ENCODE peak calls at places on chromosome 13, in four cellular contexts. Q, C, A and Z are unnamed samples.

GRCh38 chr13:107669356-107669755 is 546.0 kb downstream of the LIG4 start:
- DNase-seq in Q (no peak), C (no peak), A (no peak), Z (no peak)

GRCh38 chr13:70568571-70568970 is 460.3 kb upstream of the KLHL1 start:
- DNase-seq in Q (no peak), C (peak), A (peak), Z (peak)

GRCh38 chr13:50149932-50150331 is 134.7 kb downstream of the KCNRG start:
- DNase-seq in Q (no peak), C (no peak), A (peak), Z (no peak)

GRCh38 chr13:110233682-110234280 is 73.2 kb downstream of the COL4A1 start:
- DNase-seq in Q (no peak), C (no peak), A (no peak), Z (no peak)

GRCh38 chr13:27339299-27339698 is 68.7 kb downstream of the RASL11A start:
- DNase-seq in Q (peak), C (peak), A (peak), Z (peak)

GRCh38 chr13:38662362-38662761 is 24.5 kb upstream of the FREM2 start:
- DNase-seq in Q (no peak), C (no peak), A (no peak), Z (no peak)

GRCh38 chr13:51057931-51058330 is 53.1 kb downstream of the C13orf42 start:
- DNase-seq in Q (no peak), C (no peak), A (no peak), Z (no peak)

GRCh38 chr13:33194820-33195692 is 90.5 kb downstream of the STARD13 start:
- DNase-seq in Q (no peak), C (no peak), A (no peak), Z (peak)

GRCh38 chr13:86559915-86560314 is 760.7 kb upstream of the SLITRK6 start:
- DNase-seq in Q (no peak), C (no peak), A (no peak), Z (peak)

GRCh38 chr13:43128504-43128929 is 105.1 kb downstream of the DNAJC15 start:
- DNase-seq in Q (no peak), C (no peak), A (no peak), Z (no peak)

GRCh38 chr13:50829896-50830295 is 13.6 kb downstream of the DLEU7 start:
- DNase-seq in Q (no peak), C (no peak), A (no peak), Z (peak)

GRCh38 chr13:24443366-24443765 is 69.2 kb downstream of the PARP4 start:
- DNase-seq in Q (no peak), C (no peak), A (no peak), Z (no peak)

GRCh38 chr13:66795636-66796035 is 434.5 kb downstream of the PCDH9 start:
- DNase-seq in Q (no peak), C (no peak), A (no peak), Z (no peak)

GRCh38 chr13:51325837-51326236 is 13.7 kb upstream of the SERPINE3 start:
- DNase-seq in Q (no peak), C (no peak), A (no peak), Z (no peak)

GRCh38 chr13:79913141-79913827 is 427.6 kb downstream of the SPRY2 start:
- DNase-seq in Q (no peak), C (no peak), A (no peak), Z (no peak)

GRCh38 chr13:102236830-102237621 is 164.8 kb downstream of the FGF14 start:
- DNase-seq in Q (no peak), C (no peak), A (no peak), Z (no peak)

GRCh38 chr13:47798906-47799305 is 202.2 kb downstream of the SUCLA2 start:
- DNase-seq in Q (no peak), C (no peak), A (no peak), Z (peak)

GRCh38 chr13:102402292-102402691 is 444 bp upstream of the FGF14 start:
- DNase-seq in Q (peak), C (no peak), A (no peak), Z (no peak)

GRCh38 chr13:24008679-24009078 is 111.4 kb upstream of the C1QTNF9B start:
- DNase-seq in Q (no peak), C (no peak), A (no peak), Z (no peak)

GRCh38 chr13:50626031-50626643 is 217.4 kb downstream of the DLEU7 start:
- DNase-seq in Q (no peak), C (no peak), A (peak), Z (peak)

GRCh38 chr13:51955281-51955771 is 55.9 kb downstream of the ATP7B start:
- DNase-seq in Q (no peak), C (no peak), A (peak), Z (no peak)

GRCh38 chr13:90675129-90675528 is 672.4 kb upstream of the MIR17HG start:
- DNase-seq in Q (no peak), C (no peak), A (no peak), Z (no peak)

GRCh38 chr13:93758575-93758974 is 532.0 kb downstream of the GPC6 start:
- DNase-seq in Q (no peak), C (no peak), A (no peak), Z (no peak)

GRCh38 chr13:112733661-112734379 is 44.0 kb downstream of the ATP11A start:
- DNase-seq in Q (peak), C (no peak), A (peak), Z (no peak)

GRCh38 chr13:111031531-111031961 is 83.6 kb upstream of the ARHGEF7 start:
- DNase-seq in Q (no peak), C (no peak), A (no peak), Z (no peak)

GRCh38 chr13:68350554-68350953 is 1120.4 kb upstream of the PCDH9 start:
- DNase-seq in Q (no peak), C (no peak), A (no peak), Z (no peak)

GRCh38 chr13:28027607-28028364 is 39.3 kb upstream of the URAD start:
- DNase-seq in Q (no peak), C (no peak), A (no peak), Z (no peak)

GRCh38 chr13:43369319-43369718 is 345.9 kb downstream of the DNAJC15 start:
- DNase-seq in Q (no peak), C (no peak), A (no peak), Z (no peak)

GRCh38 chr13:37127706-37128241 is 22.3 kb upstream of the CSNK1A1L start:
- DNase-seq in Q (no peak), C (no peak), A (no peak), Z (no peak)

GRCh38 chr13:75869981-75870380 is 233.9 kb downstream of the LMO7 start:
- DNase-seq in Q (no peak), C (no peak), A (no peak), Z (no peak)

GRCh38 chr13:51154029-51154555 is 43.0 kb upstream of the C13orf42 start:
- DNase-seq in Q (no peak), C (no peak), A (peak), Z (peak)

GRCh38 chr13:36919206-36919832 is 719 bp downstream of the SMAD9 start:
- DNase-seq in Q (peak), C (no peak), A (no peak), Z (no peak)

GRCh38 chr13:94546071-94546839 is 49.7 kb downstream of the TGDS start:
- DNase-seq in Q (peak), C (no peak), A (no peak), Z (no peak)

GRCh38 chr13:27442071-27442647 is 8.2 kb downstream of the MTIF3 start:
- DNase-seq in Q (no peak), C (no peak), A (no peak), Z (no peak)

GRCh38 chr13:49304763-49305695 is 57.3 kb downstream of the CDADC1 start:
- DNase-seq in Q (no peak), C (no peak), A (no peak), Z (no peak)

GRCh38 chr13:48660356-48661076 is 6.8 kb downstream of the CYSLTR2 start:
- DNase-seq in Q (no peak), C (no peak), A (no peak), Z (peak)

GRCh38 chr13:74153316-74153715 is 19.1 kb upstream of the KLF12 start:
- DNase-seq in Q (no peak), C (no peak), A (no peak), Z (no peak)
- TF ChIP-seq MAX in Q (no peak), C (no peak), A (no peak), Z (no peak)

GRCh38 chr13:69524459-69525155 is 583.0 kb upstream of the ATXN8OS start:
- DNase-seq in Q (no peak), C (no peak), A (peak), Z (peak)
- TF ChIP-seq MAX in Q (no peak), C (no peak), A (no peak), Z (no peak)

GRCh38 chr13:57969961-57970360 is 338.4 kb downstream of the PCDH17 start:
- DNase-seq in Q (no peak), C (no peak), A (no peak), Z (no peak)

DNA sequence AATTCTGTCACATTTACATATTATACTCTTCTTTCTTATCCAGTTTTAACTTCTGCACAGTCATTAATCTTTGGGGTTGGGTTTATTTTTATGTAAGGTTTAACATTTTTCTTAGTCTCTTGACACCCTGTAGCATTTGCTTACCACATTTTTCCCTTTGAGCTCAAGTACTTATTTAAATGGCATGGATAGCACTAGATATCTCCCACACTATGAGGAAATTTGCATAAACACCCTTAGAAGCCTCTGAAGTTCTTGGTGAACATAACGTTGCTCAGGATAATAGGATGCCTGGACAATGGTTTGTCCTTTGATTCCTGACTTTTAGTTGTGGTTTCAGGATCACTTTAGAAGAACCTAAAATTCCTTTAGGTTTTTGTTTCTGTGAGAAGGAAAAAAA is 338.9 kb downstream of the PCDH17 start:
- DNase-seq in Q (no peak), C (no peak), A (no peak), Z (no peak)
- TF ChIP-seq MAX in Q (no peak), C (no peak), A (no peak), Z (no peak)

GRCh38 chr13:45873491-45874360 is 22.2 kb upstream of the SIAH3 start:
- DNase-seq in Q (no peak), C (no peak), A (no peak), Z (no peak)
- TF ChIP-seq MAX in Q (no peak), C (no peak), A (no peak), Z (no peak)

DNA sequence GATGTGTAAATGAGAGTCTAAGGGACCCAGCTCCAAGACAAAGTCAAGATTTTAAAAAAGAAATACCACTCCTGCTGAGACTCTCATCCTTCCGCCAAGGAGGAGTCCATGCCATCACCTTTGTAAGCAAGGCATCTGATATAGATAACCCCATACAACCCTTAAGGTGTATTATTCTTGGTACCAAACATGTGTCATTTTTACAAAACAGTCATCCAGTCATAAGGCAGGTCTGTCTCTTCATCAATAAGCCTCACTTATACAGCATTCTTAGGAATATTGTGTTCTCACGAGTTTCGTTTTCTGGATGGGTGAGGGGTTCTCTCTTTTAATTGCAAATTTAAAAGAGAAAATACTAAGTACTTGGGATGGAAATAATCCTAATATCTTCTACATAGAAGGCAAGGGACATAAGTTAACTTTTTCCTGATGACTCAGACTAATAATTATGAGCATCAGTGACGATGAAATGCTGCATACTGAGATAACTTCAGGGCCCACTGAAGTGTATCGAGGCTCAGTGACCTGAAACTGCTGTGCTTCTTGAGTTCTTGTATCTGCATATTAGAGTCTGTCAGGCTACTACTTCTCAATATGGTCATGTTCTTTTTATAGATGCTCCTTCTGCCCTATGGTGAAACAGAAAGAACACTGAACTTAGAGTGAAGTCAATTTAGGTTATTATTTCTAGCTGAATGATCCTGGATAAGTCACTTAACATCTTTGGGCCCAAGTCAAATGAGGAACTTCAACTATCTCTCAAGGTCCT is 166.6 kb downstream of the KLF12 start:
- DNase-seq in Q (no peak), C (no peak), A (no peak), Z (no peak)
- TF ChIP-seq MAX in Q (no peak), C (no peak), A (no peak), Z (no peak)

GRCh38 chr13:31191748-31192147 is 8.0 kb upstream of the B3GLCT start:
- DNase-seq in Q (no peak), C (no peak), A (no peak), Z (no peak)
- TF ChIP-seq MAX in Q (no peak), C (no peak), A (no peak), Z (no peak)

DNA sequence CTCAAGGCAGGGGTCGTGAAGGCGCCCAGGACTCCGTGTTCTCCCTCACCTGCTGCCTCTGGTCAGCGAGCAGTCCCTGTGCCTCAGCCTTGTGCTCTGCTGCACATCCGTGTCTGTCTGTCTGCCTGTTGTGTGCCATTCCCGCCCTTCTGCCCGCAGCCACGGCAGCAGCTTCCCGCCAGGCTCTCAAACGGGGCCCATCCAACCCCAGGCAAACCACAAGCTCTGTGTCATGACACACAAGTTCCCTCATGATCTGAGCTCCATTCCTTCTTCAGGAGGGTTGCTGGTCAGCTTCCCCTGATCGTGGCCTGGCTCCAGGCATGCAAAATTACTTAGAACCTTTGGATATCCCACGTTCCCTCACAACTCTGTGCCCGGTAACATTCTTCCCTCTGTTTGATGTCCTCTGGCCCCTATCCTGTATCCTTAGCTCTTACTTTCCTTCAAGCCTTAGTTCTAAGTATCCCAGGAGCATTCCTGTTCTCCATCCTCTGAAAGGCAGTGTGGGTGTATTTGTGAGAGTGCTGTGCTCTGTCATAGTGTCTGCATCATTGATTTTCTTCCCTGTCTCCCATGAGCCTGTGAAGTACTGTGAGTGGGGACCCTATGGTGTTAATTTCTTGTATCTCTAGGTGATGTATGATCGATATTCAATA is 3.2 kb downstream of the GPR183 start:
- DNase-seq in Q (no peak), C (no peak), A (no peak), Z (peak)
- TF ChIP-seq MAX in Q (no peak), C (no peak), A (no peak), Z (no peak)

GRCh38 chr13:26253262-26253786 is 605 bp upstream of the CDK8 start:
- DNase-seq in Q (no peak), C (no peak), A (no peak), Z (no peak)

GRCh38 chr13:26253787-26254582 is at the start of gene CDK8:
- DNase-seq in Q (peak), C (peak), A (peak), Z (peak)

GRCh38 chr13:26257049-26257448 is 3.1 kb downstream of the CDK8 start:
- DNase-seq in Q (no peak), C (no peak), A (no peak), Z (no peak)

GRCh38 chr13:26255717-26256277 is 1.9 kb downstream of the CDK8 start:
- DNase-seq in Q (no peak), C (no peak), A (peak), Z (peak)

GRCh38 chr13:26254583-26255102 is 714 bp downstream of the CDK8 start:
- DNase-seq in Q (peak), C (peak), A (peak), Z (peak)
- TF ChIP-seq MAX in Q (no peak), C (no peak), A (no peak), Z (no peak)